ENCODE peak calls at places on chromosomes 4 and X, in four cellular contexts. One of them, this sample, is unnamed.

GRCh38 chr4:1871471-1872021 is 353 bp downstream of the NSD2 start:
- DNase-seq in smooth muscle cell of the brain vasculature: no peak
- DNase-seq in progenitor cell of endocrine pancreas: peak
- DNase-seq in caudate nucleus: no peak
- DNase-seq in this sample: peak

GRCh38 chrX:141787655-141788054 is 50.5 kb upstream of the MAGEC3 start:
- DNase-seq in smooth muscle cell of the brain vasculature: no peak
- DNase-seq in progenitor cell of endocrine pancreas: no peak
- DNase-seq in caudate nucleus: no peak
- DNase-seq in this sample: no peak

GRCh38 chr4:143372093-143372915 is 35.6 kb downstream of the GAB1 start:
- DNase-seq in smooth muscle cell of the brain vasculature: no peak
- DNase-seq in progenitor cell of endocrine pancreas: no peak
- DNase-seq in caudate nucleus: no peak
- DNase-seq in this sample: no peak

GRCh38 chr4:141630854-141631253 is 5.5 kb upstream of the IL15 start:
- DNase-seq in smooth muscle cell of the brain vasculature: no peak
- DNase-seq in progenitor cell of endocrine pancreas: no peak
- DNase-seq in caudate nucleus: no peak
- DNase-seq in this sample: no peak

GRCh38 chrX:134469481-134469880 is 9.5 kb downstream of the HPRT1 start:
- DNase-seq in smooth muscle cell of the brain vasculature: no peak
- DNase-seq in progenitor cell of endocrine pancreas: no peak
- DNase-seq in caudate nucleus: no peak
- DNase-seq in this sample: no peak

GRCh38 chr4:100786481-100786880 is 268.7 kb upstream of the EMCN start:
- DNase-seq in smooth muscle cell of the brain vasculature: no peak
- DNase-seq in progenitor cell of endocrine pancreas: no peak
- DNase-seq in caudate nucleus: no peak
- DNase-seq in this sample: no peak

GRCh38 chrX:19513383-19513782 is 1.9 kb downstream of the MAP3K15 start:
- DNase-seq in smooth muscle cell of the brain vasculature: no peak
- DNase-seq in progenitor cell of endocrine pancreas: no peak
- DNase-seq in caudate nucleus: no peak
- DNase-seq in this sample: no peak

GRCh38 chrX:140756948-140757347 is 47.4 kb downstream of the LINC00632 start:
- DNase-seq in smooth muscle cell of the brain vasculature: no peak
- DNase-seq in progenitor cell of endocrine pancreas: no peak
- DNase-seq in caudate nucleus: no peak
- DNase-seq in this sample: no peak

GRCh38 chr4:646460-646859 is 21.1 kb downstream of the PDE6B start:
- DNase-seq in smooth muscle cell of the brain vasculature: no peak
- DNase-seq in progenitor cell of endocrine pancreas: no peak
- DNase-seq in caudate nucleus: no peak
- DNase-seq in this sample: no peak

GRCh38 chrX:50721771-50722521 is 92.0 kb downstream of the SHROOM4 start:
- DNase-seq in smooth muscle cell of the brain vasculature: no peak
- DNase-seq in progenitor cell of endocrine pancreas: no peak
- DNase-seq in caudate nucleus: no peak
- DNase-seq in this sample: no peak

GRCh38 chrX:110732274-110732673 is 63.3 kb downstream of the CHRDL1 start:
- DNase-seq in smooth muscle cell of the brain vasculature: no peak
- DNase-seq in progenitor cell of endocrine pancreas: no peak
- DNase-seq in caudate nucleus: no peak
- DNase-seq in this sample: no peak

GRCh38 chr4:54228064-54228527 is 997 bp upstream of the PDGFRA start:
- DNase-seq in smooth muscle cell of the brain vasculature: no peak
- DNase-seq in progenitor cell of endocrine pancreas: peak
- DNase-seq in caudate nucleus: peak
- DNase-seq in this sample: peak

GRCh38 chr4:102574317-102574716 is 73.2 kb downstream of the NFKB1 start:
- DNase-seq in smooth muscle cell of the brain vasculature: peak
- DNase-seq in progenitor cell of endocrine pancreas: no peak
- DNase-seq in caudate nucleus: no peak
- DNase-seq in this sample: no peak

GRCh38 chrX:13165266-13165665 is 120.8 kb upstream of the FAM9C start:
- DNase-seq in smooth muscle cell of the brain vasculature: no peak
- DNase-seq in progenitor cell of endocrine pancreas: no peak
- DNase-seq in caudate nucleus: no peak
- DNase-seq in this sample: no peak